ENCODE peak calls at places on chromosomes 7 and 10, in nine cellular contexts. G is foreskin fibroblast; Z is PC-3; J is fibroblast of lung; B is esophagus muscularis mucosa; S is HL-60; X is CD8-positive, alpha-beta T cell; Y is mucosa of descending colon; F is A673. N is an unnamed sample.
A peak's percentile ranks its signal among the peaks of the same experiment; 100 is the strongest.

GRCh38 chr10:84108797-84109196 is 30.5 kb upstream of the GHITM start:
- DNase-seq in X (no peak), S (no peak), Z (no peak), B (peak; percentile 75), F (no peak), Y (no peak), J (no peak), G (no peak), N (no peak)

GRCh38 chr7:90701021-90701420 is 104.9 kb downstream of the CDK14 start:
- DNase-seq in G (no peak), J (no peak), X (no peak), F (no peak), B (no peak), Z (no peak), S (no peak), Y (no peak), N (no peak)

GRCh38 chr10:7529638-7530037 is 118.8 kb upstream of the SFMBT2 start:
- DNase-seq in X (no peak), F (peak; percentile 49), B (no peak), G (no peak), Y (no peak), J (no peak), Z (peak; percentile 13), S (no peak), N (no peak)

GRCh38 chr10:68305889-68306288 is 26.0 kb upstream of the HNRNPH3 start:
- DNase-seq in X (no peak), S (no peak), B (no peak), G (no peak), Y (no peak), J (no peak), F (no peak), Z (no peak), N (no peak)

GRCh38 chr7:105932835-105933477 is 30.1 kb upstream of the CDHR3 start:
- DNase-seq in B (no peak), S (no peak), G (peak; percentile 96), F (peak; percentile 97), J (peak; percentile 80), X (no peak), Z (no peak), Y (no peak), N (peak; percentile 31)

GRCh38 chr7:80634505-80634904 is 3.9 kb upstream of the CD36 start:
- DNase-seq in F (peak; percentile 29), Z (peak; percentile 78), Y (no peak), G (peak; percentile 89), B (no peak), X (no peak), J (peak; percentile 76), S (peak; percentile 25), N (no peak)

GRCh38 chr10:113221756-113222168 is 271.7 kb downstream of the TCF7L2 start:
- DNase-seq in Z (peak; percentile 22), S (no peak), X (no peak), B (no peak), J (peak; percentile 55), F (peak; percentile 83), G (no peak), Y (no peak), N (no peak)

GRCh38 chr7:5827755-5828154 is 46.3 kb upstream of the RNF216 start:
- DNase-seq in Y (no peak), B (no peak), G (peak; percentile 13), S (peak; percentile 48), J (no peak), Z (peak; percentile 31), X (peak; percentile 52), F (peak; percentile 18), N (no peak)

GRCh38 chr7:99311702-99312101 is 14.0 kb upstream of the ARPC1A start:
- DNase-seq in F (no peak), Y (no peak), B (no peak), Z (peak; percentile 23), J (no peak), X (no peak), S (no peak), G (no peak), N (no peak)

GRCh38 chr10:86349940-86350630 is 16.5 kb downstream of the GRID1 start:
- DNase-seq in J (no peak), B (no peak), X (no peak), Y (peak; percentile 10), F (no peak), S (no peak), Z (no peak), G (no peak), N (no peak)

GRCh38 chr10:93379366-93380042 is 102.6 kb downstream of the MYOF start:
- DNase-seq in B (peak; percentile 79), J (peak; percentile 91), Z (peak; percentile 45), F (peak; percentile 24), G (peak; percentile 76), Y (no peak), S (no peak), X (no peak), N (no peak)

GRCh38 chr7:43506460-43506859 is 76.4 kb upstream of the STK17A start:
- DNase-seq in X (no peak), F (no peak), B (no peak), Z (no peak), G (peak; percentile 12), Y (no peak), S (no peak), J (no peak), N (no peak)

GRCh38 chr7:24715661-24716479 is 41.4 kb downstream of the GSDME start:
- DNase-seq in X (no peak), S (peak; percentile 32), Y (no peak), F (peak; percentile 64), J (peak; percentile 56), Z (peak; percentile 17), B (peak; percentile 87), G (peak; percentile 55), N (no peak)

DNA sequence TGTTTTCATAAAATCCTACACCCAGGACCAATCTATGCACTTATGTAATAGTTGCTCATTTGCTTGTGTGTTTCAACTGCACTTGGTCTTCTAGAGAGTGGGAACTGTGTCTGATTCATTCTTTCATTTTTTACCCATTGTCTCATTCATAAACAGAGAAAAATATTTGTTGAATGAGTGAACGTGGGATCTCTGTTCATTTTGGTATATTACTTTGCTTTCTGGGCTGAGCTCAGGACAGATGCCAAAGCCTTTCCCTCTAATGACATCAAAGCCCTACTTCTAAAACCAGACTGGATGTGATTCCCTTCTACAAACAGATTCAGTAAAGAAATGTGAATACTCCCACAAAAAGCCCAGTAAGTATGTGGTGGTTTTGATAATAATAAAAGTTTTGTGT is 145.2 kb downstream of the ST7 start:
- DNase-seq in B (no peak), J (peak; percentile 98), X (no peak), Z (peak; percentile 63), Y (no peak), S (no peak), F (no peak), G (peak; percentile 93), N (no peak)
- H3K4me3 ChIP-seq in B (no peak overlapping the region), J (no peak overlapping the region), X (no peak overlapping the region), Z (no peak overlapping the region), Y (no peak overlapping the region), S (no peak overlapping the region), F (no peak overlapping the region), G (no peak overlapping the region), N (no peak overlapping the region)

GRCh38 chr10:132254841-132255240 is 52.9 kb downstream of the STK32C start:
- DNase-seq in B (no peak), Z (no peak), G (no peak), Y (no peak), S (no peak), X (no peak), F (no peak), J (no peak), N (no peak)

GRCh38 chr10:132253092-132253687 is 54.6 kb downstream of the STK32C start:
- DNase-seq in G (no peak), X (no peak), J (no peak), F (no peak), B (no peak), Z (no peak), Y (no peak), S (no peak), N (no peak)

GRCh38 chr10:132251928-132252327 is 55.8 kb downstream of the STK32C start:
- DNase-seq in X (no peak), J (no peak), F (no peak), Y (no peak), B (no peak), S (no peak), G (no peak), Z (no peak), N (no peak)

GRCh38 chr10:132250456-132251223 is 57.1 kb downstream of the STK32C start:
- DNase-seq in X (no peak), B (no peak), S (no peak), G (no peak), J (no peak), Z (no peak), Y (no peak), F (no peak), N (no peak)

DNA sequence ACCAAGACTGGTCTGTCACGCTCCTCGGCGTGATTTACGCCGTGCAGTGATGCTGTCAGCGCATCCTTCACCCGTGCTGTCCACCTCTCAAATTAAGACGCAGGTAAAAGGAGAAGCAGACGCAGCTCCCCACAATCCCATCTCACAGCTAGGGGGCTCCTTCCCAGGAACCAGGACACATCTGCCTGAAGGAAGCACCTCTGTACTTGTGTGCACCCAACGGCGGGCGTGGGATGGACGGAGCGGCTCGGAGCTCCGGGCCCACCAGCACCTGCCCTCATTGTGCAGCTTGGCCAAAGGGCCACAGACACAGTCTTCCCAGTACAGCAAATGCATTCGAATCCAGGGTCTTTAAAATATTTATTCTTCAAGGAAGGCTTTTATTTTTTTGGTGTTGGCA is 55.3 kb downstream of the STK32C start:
- DNase-seq in J (no peak), F (no peak), X (no peak), Y (no peak), G (no peak), B (no peak), S (no peak), Z (no peak), N (no peak)
- TF ChIP-seq CTCF in J (no peak), F (peak; percentile 36), X (no peak), Y (no peak), G (no peak), B (no peak), S (no peak), Z (no peak), N (no peak)

GRCh38 chr7:1849351-1849951 is 179.4 kb downstream of the ELFN1 start:
- DNase-seq in B (no peak), X (no peak), Y (peak; percentile 48), F (no peak), J (no peak), G (peak; percentile 0), S (no peak), Z (no peak), N (no peak)
- H3K4me3 ChIP-seq in B (no peak overlapping the region), X (no peak overlapping the region), Y (no peak overlapping the region), F (no peak overlapping the region), J (no peak overlapping the region), G (no peak overlapping the region), S (no peak overlapping the region), Z (no peak overlapping the region), N (no peak overlapping the region)

DNA sequence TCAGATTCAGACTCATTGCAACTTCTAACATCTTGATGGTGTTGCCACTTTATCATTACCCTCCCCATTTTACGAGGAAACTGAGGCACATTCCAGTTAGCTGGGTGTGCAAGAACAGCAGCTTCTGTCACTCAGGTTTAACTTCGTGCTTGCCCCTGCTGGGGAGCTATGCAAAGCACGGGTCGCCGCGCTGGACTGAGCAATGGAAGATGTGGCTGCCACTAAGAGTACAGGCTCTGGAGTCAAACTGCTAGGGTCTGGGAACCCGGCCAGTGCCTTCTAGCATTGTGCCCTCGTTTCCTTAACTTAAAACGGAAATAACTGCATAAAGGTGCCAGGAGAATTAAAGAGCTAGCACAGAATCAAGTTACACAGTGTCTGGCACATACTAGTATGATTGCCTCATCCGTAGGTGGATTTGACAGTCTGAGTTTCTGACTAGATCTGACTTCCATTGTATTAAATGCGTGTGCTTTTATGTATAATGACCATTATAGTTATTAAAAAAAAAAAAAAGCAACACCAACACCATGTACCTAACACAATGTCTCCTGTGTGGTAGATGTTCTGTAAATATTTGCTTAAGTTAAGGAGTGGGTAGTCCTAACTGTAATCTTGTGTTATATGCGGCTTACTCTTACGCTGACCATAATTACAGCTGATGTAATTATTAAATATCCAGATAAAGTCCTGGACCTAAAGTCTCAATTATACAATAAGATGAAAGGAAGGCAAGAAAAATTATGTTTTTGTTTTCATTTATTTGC is 842 bp downstream of the ZNF22 start:
- DNase-seq in B (peak; percentile 92), Y (peak; percentile 78), Z (peak; percentile 84), S (peak; percentile 47), F (peak; percentile 74), J (peak; percentile 81), G (peak; percentile 74), X (peak; percentile 43), N (no peak)
- TF ChIP-seq CTCF in B (no peak), Y (no peak), Z (no peak), S (no peak), F (peak; percentile 20), J (no peak), G (peak; percentile 13), X (no peak), N (peak; percentile 22)

N was measured in breast epithelium.